ENCODE peak calls at places on chromosomes 11 and 22, in six cellular contexts. S is GM23338, Y is astrocyte, A is HCT116, Z is A549, U is hepatocyte. P is an unnamed sample.
A peak's percentile ranks its signal among the peaks of the same experiment; 100 is the strongest.

GRCh38 chr11:107017433-107018227 is 646 bp downstream of the GUCY1A2 start:
- DNase-seq in S (peak; percentile 88), Y (peak; percentile 22), A (no peak), Z (peak; percentile 21), U (peak; percentile 84), P (peak; percentile 54)

GRCh38 chr11:33636104-33636503 is 64.5 kb downstream of the C11orf91 start:
- DNase-seq in S (no peak), Y (no peak), A (no peak), Z (no peak), U (no peak), P (no peak)

GRCh38 chr11:64400667-64401066 is 41.7 kb downstream of the RPS6KA4 start:
- DNase-seq in S (no peak), Y (no peak), A (no peak), Z (no peak), U (no peak), P (no peak)

GRCh38 chr11:114359342-114359741 is 41.0 kb downstream of the C11orf71 start:
- DNase-seq in S (no peak), Y (no peak), A (no peak), Z (no peak), U (no peak), P (peak; percentile 50)

GRCh38 chr11:111309516-111309915 is 11.2 kb downstream of the POU2AF3 start:
- DNase-seq in S (no peak), Y (no peak), A (no peak), Z (no peak), U (no peak), P (no peak)

GRCh38 chr22:42986115-42986514 is 28.8 kb downstream of the PACSIN2 start:
- DNase-seq in S (no peak), Y (no peak), A (no peak), Z (no peak), U (no peak), P (no peak)

GRCh38 chr11:74262725-74263124 is 48.7 kb downstream of the P4HA3 start:
- DNase-seq in S (no peak), Y (no peak), A (no peak), Z (no peak), U (no peak), P (no peak)

GRCh38 chr11:114161486-114162250 is 102.2 kb downstream of the ZBTB16 start:
- DNase-seq in S (no peak), Y (no peak), A (no peak), Z (no peak), U (no peak), P (no peak)

GRCh38 chr22:39502109-39502788 is at the start of gene MIEF1:
- DNase-seq in S (peak; percentile 99), Y (peak; percentile 89), A (peak; percentile 94), Z (peak; percentile 88), U (peak; percentile 99), P (peak; percentile 95)
- TF ChIP-seq CTCF in S (no peak), Y (no peak), A (no peak), Z (no peak), U (no peak), P (no peak)

DNA sequence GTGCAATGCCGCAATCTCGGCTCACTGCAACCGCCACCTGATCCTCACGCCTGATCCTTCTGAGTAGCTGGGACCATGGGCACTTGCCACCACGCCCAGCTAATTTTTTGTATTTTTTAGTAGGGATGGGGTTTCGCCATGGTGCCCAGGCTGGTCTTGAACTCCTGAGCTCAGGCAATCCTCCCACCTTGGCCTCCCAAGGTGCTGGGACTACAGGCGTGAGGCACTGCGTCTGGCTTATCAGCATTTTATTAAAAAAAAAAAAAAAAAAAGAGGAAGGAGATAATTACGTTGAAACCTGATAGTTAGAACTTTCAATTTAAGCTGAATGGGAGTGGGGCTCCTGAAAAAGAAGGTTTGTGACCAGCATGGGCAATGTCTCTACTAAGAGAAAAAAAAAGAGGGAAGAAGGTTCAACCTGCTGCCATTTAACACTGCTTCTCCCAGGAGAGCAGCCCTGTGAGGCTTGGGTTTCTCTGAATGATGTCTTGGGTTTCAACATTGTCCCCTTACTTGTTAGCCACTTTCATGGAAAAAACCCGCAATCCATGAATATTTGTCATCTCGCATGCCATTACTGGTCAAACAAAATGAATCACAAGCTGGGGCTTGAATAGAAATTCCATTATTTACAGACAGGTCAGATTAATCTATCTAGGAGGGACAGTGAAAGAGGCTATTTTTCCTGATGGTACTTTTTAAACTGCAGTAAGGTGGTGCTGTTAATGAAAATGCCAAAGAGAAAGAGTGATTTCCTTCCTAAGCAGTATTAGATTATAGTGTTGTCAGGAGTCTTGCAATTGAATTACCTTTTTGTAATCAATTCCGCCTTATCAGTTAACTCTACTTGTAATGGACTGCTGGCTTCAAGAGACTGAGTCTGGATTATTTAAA is 72.5 kb downstream of the PACS1 start:
- DNase-seq in S (no peak), Y (peak; percentile 72), A (peak; percentile 35), Z (peak; percentile 70), U (peak; percentile 48), P (peak; percentile 79)
- H3K4me2 ChIP-seq in S (peak overlapping the region; percentile 26), Y (peak overlapping the region; percentile 48), A (peak overlapping the region; percentile 57), Z (peak overlapping the region; percentile 81), U (peak overlapping the region; percentile 13), P (no peak overlapping the region)

DNA sequence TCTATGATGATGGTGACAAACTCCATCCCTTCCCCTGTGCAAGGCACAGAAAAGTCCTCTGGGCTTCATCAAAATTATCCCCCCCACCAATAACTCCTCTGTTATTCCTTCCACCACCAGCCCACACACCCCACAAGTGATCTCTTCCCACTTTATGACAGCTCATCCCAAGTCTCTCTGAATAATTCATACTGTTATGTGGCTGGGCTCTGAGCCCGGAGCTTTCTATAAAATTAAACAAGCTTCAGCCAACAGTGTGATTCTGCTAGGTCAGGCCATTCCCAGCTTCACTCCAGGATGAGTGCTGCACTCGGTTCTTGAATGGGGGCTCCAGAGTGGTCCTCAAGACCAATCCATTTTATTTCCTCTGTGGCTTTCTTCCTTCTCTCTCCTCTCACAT is 83.0 kb downstream of the INSC start:
- DNase-seq in S (no peak), Y (peak; percentile 30), A (no peak), Z (no peak), U (no peak), P (peak; percentile 54)
- TF ChIP-seq CTCF in S (no peak), Y (no peak), A (no peak), Z (no peak), U (no peak), P (no peak)

GRCh38 chr22:17903564-17904295 is 120.6 kb downstream of the MICAL3 start:
- DNase-seq in S (peak; percentile 44), Y (no peak), A (no peak), Z (no peak), U (no peak), P (no peak)
- H3K4me2 ChIP-seq in S (no peak overlapping the region), Y (no peak overlapping the region), A (no peak overlapping the region), Z (no peak overlapping the region), U (no peak overlapping the region), P (no peak overlapping the region)

GRCh38 chr11:67261635-67261941 is 4.7 kb upstream of the GRK2 start:
- DNase-seq in S (no peak), Y (no peak), A (no peak), Z (no peak), U (no peak), P (no peak)
- TF ChIP-seq CTCF in S (peak; percentile 25), Y (no peak), A (no peak), Z (peak; percentile 54), U (peak; percentile 46), P (peak; percentile 36)

GRCh38 chr11:16876840-16877239 is 137.4 kb downstream of the PLEKHA7 start:
- DNase-seq in S (no peak), Y (no peak), A (no peak), Z (no peak), U (no peak), P (no peak)

GRCh38 chr11:16873289-16873688 is 134.8 kb downstream of the C11orf58 start:
- DNase-seq in S (no peak), Y (peak; percentile 36), A (no peak), Z (no peak), U (no peak), P (no peak)

GRCh38 chr11:16874275-16874975 is 136.0 kb downstream of the C11orf58 start:
- DNase-seq in S (no peak), Y (no peak), A (no peak), Z (no peak), U (no peak), P (no peak)

GRCh38 chr11:16879690-16880089 is 134.5 kb downstream of the PLEKHA7 start:
- DNase-seq in S (no peak), Y (no peak), A (no peak), Z (no peak), U (no peak), P (no peak)

DNA sequence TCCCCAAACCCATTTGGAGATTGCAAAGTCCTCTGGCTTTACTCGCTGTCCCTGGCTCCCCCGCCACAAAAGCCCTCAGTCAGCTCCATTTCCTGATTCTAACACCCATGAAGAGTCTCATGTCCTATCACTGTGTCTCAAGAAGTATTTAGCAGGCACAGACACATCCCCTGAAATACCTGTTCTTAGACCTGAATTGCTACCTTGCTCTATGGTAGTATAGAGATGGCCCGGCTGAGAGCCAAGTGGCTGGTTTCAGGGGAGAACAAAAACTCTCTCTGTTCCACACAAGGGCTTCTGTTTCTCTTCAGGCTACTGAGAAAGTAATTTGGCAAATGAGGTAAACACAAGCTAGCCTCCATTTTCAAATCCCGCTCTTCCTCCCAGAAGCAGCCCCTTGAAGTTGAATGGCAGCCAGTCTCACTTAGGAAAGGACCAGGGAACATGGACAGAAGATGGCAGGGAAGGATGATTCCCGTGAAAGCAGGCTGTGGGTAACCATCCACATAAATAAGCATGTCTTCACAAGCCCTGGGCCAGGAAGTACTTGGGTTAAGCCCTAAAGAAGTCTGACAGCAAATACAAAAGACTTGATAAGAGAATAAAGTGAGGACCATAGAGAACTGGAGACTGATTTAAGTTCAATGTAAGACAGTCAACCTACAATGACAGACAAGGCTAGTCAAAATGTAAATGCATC is 137.8 kb downstream of the C11orf58 start:
- DNase-seq in S (no peak), Y (no peak), A (no peak), Z (no peak), U (no peak), P (no peak)
- H3K4me2 ChIP-seq in S (no peak overlapping the region), Y (no peak overlapping the region), A (no peak overlapping the region), Z (no peak overlapping the region), U (no peak overlapping the region), P (no peak overlapping the region)

GRCh38 chr11:103547009-103547408 is 437.8 kb downstream of the DYNC2H1 start:
- DNase-seq in S (no peak), Y (no peak), A (no peak), Z (no peak), U (no peak), P (no peak)
- TF ChIP-seq CTCF in S (no peak), Y (no peak), A (no peak), Z (no peak), U (no peak), P (no peak)

DNA sequence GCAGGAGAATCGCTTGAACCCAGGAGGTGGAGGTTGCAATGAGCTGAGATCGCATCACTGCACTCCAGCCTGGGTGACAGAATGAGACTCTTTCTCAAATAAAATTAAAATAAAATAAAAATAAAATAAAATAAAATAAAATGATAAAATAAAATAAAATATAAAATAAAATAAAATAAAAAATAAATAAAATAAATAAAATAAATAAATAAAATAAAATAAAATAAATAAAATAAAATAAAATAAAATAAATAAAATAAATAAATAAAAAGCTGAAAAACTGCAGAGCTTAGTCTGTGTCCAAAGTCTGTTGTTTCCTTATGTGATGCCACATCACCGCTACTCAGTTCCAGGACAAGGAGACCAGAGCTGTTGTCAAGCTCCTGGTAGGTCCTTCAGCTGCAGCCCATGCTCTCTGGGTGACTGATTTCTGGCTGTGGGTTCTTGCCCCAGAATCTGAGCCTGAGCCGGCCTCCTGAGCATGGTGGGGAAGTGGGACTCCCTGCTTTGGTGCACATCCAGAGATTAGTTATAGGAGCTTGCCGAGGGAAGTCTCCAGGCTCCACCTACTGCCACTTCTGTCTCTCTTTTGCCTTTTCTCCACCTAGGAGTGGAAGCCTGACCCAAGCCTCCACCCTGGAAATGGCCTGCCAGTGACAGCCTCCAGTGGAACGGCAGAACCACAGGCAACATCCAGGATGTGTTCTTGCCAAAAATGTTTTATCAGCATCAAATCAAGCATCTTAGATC is 31.3 kb upstream of the ADA2 start:
- DNase-seq in S (no peak), Y (no peak), A (no peak), Z (no peak), U (no peak), P (no peak)
- H3K4me2 ChIP-seq in S (no peak overlapping the region), Y (no peak overlapping the region), A (no peak overlapping the region), Z (no peak overlapping the region), U (no peak overlapping the region), P (no peak overlapping the region)

GRCh38 chr22:50459443-50460140 is 15.2 kb downstream of the SBF1 start:
- DNase-seq in S (no peak), Y (no peak), A (no peak), Z (no peak), U (no peak), P (no peak)
- TF ChIP-seq CTCF in S (no peak), Y (no peak), A (no peak), Z (no peak), U (no peak), P (no peak)